ENCODE peak calls at places on chromosomes 13 and 19, in four cellular contexts. B is lung, D is activated B cell treated with CpG ODN at 0.5 μM for 24 hours, A is posterior vena cava. C is an unnamed sample.
A peak's percentile ranks its signal among the peaks of the same experiment; 100 is the strongest.

GRCh38 chr13:84208251-84208650 is 326.0 kb upstream of the SLITRK1 start:
- DNase-seq in B (no peak), D (no peak), A (no peak), C (no peak)

GRCh38 chr13:37488682-37489081 is 109.9 kb downstream of the POSTN start:
- DNase-seq in B (no peak), D (no peak), A (no peak), C (no peak)

GRCh38 chr19:14639536-14640277 is 34.9 kb downstream of the ADGRE3 start:
- DNase-seq in B (no peak), D (no peak), A (no peak), C (no peak)

GRCh38 chr13:90105276-90105675 is 1242.2 kb upstream of the MIR17HG start:
- DNase-seq in B (no peak), D (no peak), A (no peak), C (no peak)

GRCh38 chr19:57068921-57069697 is 50.7 kb upstream of the USP29 start:
- DNase-seq in B (no peak), D (no peak), A (no peak), C (peak; percentile 56)

GRCh38 chr19:8429044-8429443 is 15.7 kb upstream of the HNRNPM start:
- DNase-seq in B (no peak), D (no peak), A (no peak), C (no peak)

GRCh38 chr13:59247166-59247565 is 916.6 kb downstream of the DIAPH3 start:
- DNase-seq in B (no peak), D (no peak), A (no peak), C (peak; percentile 35)

GRCh38 chr19:38191747-38192146 is 32.3 kb downstream of the DPF1 start:
- DNase-seq in B (no peak), D (no peak), A (no peak), C (no peak)

GRCh38 chr13:44106231-44107152 is 226.8 kb downstream of the LACC1 start:
- DNase-seq in B (no peak), D (no peak), A (no peak), C (no peak)

GRCh38 chr19:10651821-10652220 is 2.3 kb upstream of the ILF3 start:
- DNase-seq in B (no peak), D (no peak), A (no peak), C (no peak)

GRCh38 chr19:16064209-16064889 is 11.9 kb upstream of the TPM4 start:
- DNase-seq in B (no peak), D (no peak), A (no peak), C (no peak)

GRCh38 chr13:88919970-88920628 is 1248.9 kb downstream of the SLITRK5 start:
- DNase-seq in B (no peak), D (no peak), A (no peak), C (no peak)

GRCh38 chr19:47253467-47253881 is 2.9 kb upstream of the CCDC9 start:
- DNase-seq in B (no peak), D (no peak), A (no peak), C (no peak)

GRCh38 chr19:48606463-48607358 is at the start of gene SPACA4:
- DNase-seq in B (no peak), D (no peak), A (peak; percentile 77), C (no peak)

GRCh38 chr13:90690458-90691063 is 656.9 kb upstream of the MIR17HG start:
- DNase-seq in B (no peak), D (no peak), A (no peak), C (no peak)

GRCh38 chr13:45292176-45292575 is 48.8 kb downstream of the TPT1 start:
- DNase-seq in B (no peak), D (no peak), A (no peak), C (no peak)

GRCh38 chr13:46100191-46100877 is 4.5 kb downstream of the CPB2 start:
- DNase-seq in B (no peak), D (no peak), A (no peak), C (no peak)

GRCh38 chr19:15836345-15836594 is 20.8 kb upstream of the OR10H1 start:
- DNase-seq in B (no peak), D (no peak), A (no peak), C (no peak)

GRCh38 chr13:39605677-39606320 is 2.8 kb upstream of the LHFPL6 start:
- DNase-seq in B (no peak), D (no peak), A (no peak), C (no peak)

GRCh38 chr13:113982296-113982661 is 8.4 kb upstream of the C13orf46 start:
- DNase-seq in B (no peak), D (no peak), A (peak; percentile 70), C (peak; percentile 23)

GRCh38 chr19:18109731-18110671 is 12.4 kb downstream of the MAST3 start:
- DNase-seq in B (peak; percentile 54), D (peak; percentile 62), A (peak; percentile 91), C (peak; percentile 57)

GRCh38 chr13:63409791-63410351 is 1994.2 kb upstream of the PCDH20 start:
- DNase-seq in B (no peak), D (no peak), A (no peak), C (peak; percentile 27)

GRCh38 chr13:109345433-109345941 is 440.9 kb downstream of the IRS2 start:
- DNase-seq in B (no peak), D (no peak), A (no peak), C (no peak)

GRCh38 chr13:60397693-60398437 is 845 bp downstream of the TDRD3 start:
- DNase-seq in B (peak; percentile 58), D (no peak), A (peak; percentile 92), C (peak; percentile 69)

GRCh38 chr19:13790354-13790753 is 4.9 kb upstream of the ZSWIM4 start:
- DNase-seq in B (no peak), D (no peak), A (no peak), C (no peak)

GRCh38 chr19:58350001-58350801 is 3.1 kb downstream of the A1BG start:
- DNase-seq in B (no peak), D (no peak), A (peak; percentile 81), C (no peak)

GRCh38 chr13:46866150-46866549 is 30.7 kb downstream of the HTR2A start:
- DNase-seq in B (peak; percentile 85), D (no peak), A (no peak), C (peak; percentile 64)

GRCh38 chr19:38975861-38976271 is 324 bp upstream of the FBXO17 start:
- DNase-seq in B (no peak), D (no peak), A (no peak), C (no peak)

GRCh38 chr19:38264486-38265212 is at the start of gene SPINT2:
- DNase-seq in B (peak; percentile 42), D (no peak), A (peak; percentile 83), C (no peak)

GRCh38 chr19:46287585-46287984 is 9.3 kb upstream of the HIF3A start:
- DNase-seq in B (no peak), D (no peak), A (no peak), C (no peak)